ENCODE peak calls at places on chromosomes 7 and 10, in nine cellular contexts. P is GM12891, S is COR-L47, X is cardiac fibroblast, O is GDM1, A is fibroblast of the conjunctiva, I is T1000, N is lung microvascular endothelial cell, Q is T follicular helper cell. T is an unnamed sample.

GRCh38 chr7:92808635-92809034 is 27.7 kb downstream of the CDK6 start:
- DNase-seq in P (no peak), I (no peak), O (no peak), X (no peak), N (no peak), Q (no peak), S (no peak), A (no peak), T (no peak)

GRCh38 chr10:6211341-6212265 is 8.9 kb downstream of the PFKFB3 start:
- DNase-seq in P (no peak), X (peak), Q (no peak), O (no peak), S (no peak), A (no peak), I (no peak), N (no peak), T (no peak)

GRCh38 chr10:84294766-84295447 is 33.5 kb upstream of the CCSER2 start:
- DNase-seq in N (no peak), S (no peak), I (no peak), P (no peak), A (no peak), X (no peak), Q (no peak), O (no peak), T (no peak)

GRCh38 chr10:29657719-29658274 is 23.0 kb upstream of the SVIL start:
- DNase-seq in N (no peak), I (no peak), O (no peak), S (no peak), A (no peak), P (no peak), Q (no peak), X (no peak), T (no peak)

GRCh38 chr7:5997210-5997808 is 11.5 kb downstream of the PMS2 start:
- DNase-seq in Q (peak), X (peak), I (no peak), P (no peak), S (no peak), A (peak), N (peak), O (peak), T (peak)

GRCh38 chr7:13457790-13458189 is 531.7 kb downstream of the ETV1 start:
- DNase-seq in N (no peak), A (no peak), O (no peak), I (no peak), X (no peak), S (no peak), P (no peak), Q (no peak), T (no peak)

GRCh38 chr10:18087398-18087797 is 52.8 kb upstream of the CACNB2 start:
- DNase-seq in Q (no peak), A (no peak), P (no peak), S (no peak), N (no peak), I (no peak), O (no peak), X (peak), T (no peak)

GRCh38 chr7:112112822-112113255 is 93.4 kb downstream of the DOCK4 start:
- DNase-seq in X (peak), Q (no peak), I (no peak), A (peak), N (peak), P (no peak), S (no peak), O (no peak), T (peak)

GRCh38 chr7:129825554-129826267 is 127.0 kb downstream of the UBE2H start:
- DNase-seq in S (peak), A (peak), X (peak), O (peak), N (peak), P (peak), Q (peak), I (peak), T (peak)

GRCh38 chr10:119981826-119982225 is 89.3 kb downstream of the SEC23IP start:
- DNase-seq in X (no peak), S (no peak), N (no peak), A (no peak), P (no peak), Q (no peak), I (no peak), O (no peak), T (no peak)

GRCh38 chr7:123237-123636 is 69.1 kb upstream of the FAM20C start:
- DNase-seq in N (no peak), A (no peak), X (no peak), S (no peak), Q (no peak), I (no peak), O (no peak), P (no peak), T (no peak)

GRCh38 chr10:132308588-132309451 is 1.1 kb upstream of the STK32C start:
- DNase-seq in Q (no peak), X (no peak), N (no peak), I (no peak), O (no peak), P (no peak), A (no peak), S (no peak), T (no peak)

GRCh38 chr7:29920491-29920890 is 69.1 kb downstream of the SCRN1 start:
- DNase-seq in O (no peak), I (no peak), A (no peak), S (no peak), Q (no peak), N (no peak), X (no peak), P (no peak), T (no peak)

GRCh38 chr10:111106081-111106480 is 29.3 kb downstream of the ADRA2A start:
- DNase-seq in X (no peak), O (no peak), I (no peak), Q (no peak), S (no peak), A (no peak), P (no peak), N (no peak), T (no peak)

GRCh38 chr10:47022311-47023131 is 111.3 kb downstream of the PTPN20 start:
- DNase-seq in P (no peak), O (no peak), X (no peak), I (no peak), Q (no peak), N (no peak), A (no peak), S (no peak), T (no peak)

GRCh38 chr10:35336084-35336831 is at the start of gene CCNY:
- DNase-seq in S (peak), I (peak), X (peak), A (no peak), N (peak), Q (peak), O (peak), P (peak), T (peak)

T was measured in HFFc6.